ENCODE peak calls at places on chromosome 11, in ten cellular contexts. O is psoas muscle; Q is DND-41; U is effector memory CD4-positive, alpha-beta T cell; C is H9; Z is mammary epithelial cell; T is A549; E is heart right ventricle; V is breast epithelium; F is small intestine. K is an unnamed sample.
A peak's percentile ranks its signal among the peaks of the same experiment; 100 is the strongest.

GRCh38 chr11:117454564-117454917 is 126.9 kb downstream of the CEP164 start:
- DNase-seq in O (no peak), Q (no peak), U (no peak), C (no peak), Z (no peak), T (no peak), E (no peak), V (no peak), F (no peak), K (no peak)

GRCh38 chr11:65390099-65390941 is 3.9 kb downstream of the FRMD8 start:
- DNase-seq in O (no peak), Q (no peak), U (no peak), C (no peak), Z (peak; percentile 30), T (no peak), E (no peak), V (no peak), F (no peak), K (no peak)

GRCh38 chr11:110148775-110149744 is 55.9 kb downstream of the ZC3H12C start:
- DNase-seq in O (no peak), Q (no peak), U (no peak), C (no peak), Z (peak; percentile 73), T (peak; percentile 34), E (no peak), V (no peak), F (no peak), K (no peak)

GRCh38 chr11:36558511-36559413 is 9.0 kb upstream of the RAG1 start:
- DNase-seq in O (no peak), Q (no peak), U (no peak), C (no peak), Z (no peak), T (no peak), E (no peak), V (no peak), F (peak; percentile 70), K (no peak)

GRCh38 chr11:11036185-11037161 is 178.6 kb upstream of the ZBED5 start:
- DNase-seq in O (no peak), Q (peak; percentile 20), U (no peak), C (peak; percentile 60), Z (peak; percentile 62), T (peak; percentile 31), E (no peak), V (no peak), F (peak; percentile 65), K (no peak)

GRCh38 chr11:107916671-107917241 is 11.5 kb upstream of the RAB39A start:
- DNase-seq in O (no peak), Q (peak; percentile 25), U (no peak), C (peak; percentile 77), Z (no peak), T (no peak), E (no peak), V (no peak), F (no peak), K (no peak)

GRCh38 chr11:82842019-82842418 is 58.2 kb downstream of the PRCP start:
- DNase-seq in O (no peak), Q (no peak), U (no peak), C (no peak), Z (no peak), T (no peak), E (no peak), V (no peak), F (no peak), K (peak; percentile 74)

GRCh38 chr11:109783842-109784241 is 309.4 kb upstream of the ZC3H12C start:
- DNase-seq in O (no peak), Q (no peak), U (no peak), C (no peak), Z (no peak), T (no peak), E (no peak), V (no peak), F (no peak), K (no peak)

GRCh38 chr11:112345708-112346107 is 85.0 kb upstream of the PLET1 start:
- DNase-seq in O (no peak), Q (peak; percentile 28), U (no peak), C (peak; percentile 65), Z (no peak), T (no peak), E (no peak), V (no peak), F (no peak), K (no peak)

GRCh38 chr11:65163684-65164083 is 6.3 kb upstream of the SPDYC start:
- DNase-seq in O (no peak), Q (no peak), U (no peak), C (no peak), Z (no peak), T (no peak), E (no peak), V (no peak), F (no peak), K (no peak)

GRCh38 chr11:35214792-35215193 is 75.8 kb downstream of the CD44 start:
- DNase-seq in O (no peak), Q (no peak), U (no peak), C (peak; percentile 66), Z (peak; percentile 88), T (no peak), E (no peak), V (no peak), F (no peak), K (no peak)

GRCh38 chr11:123409456-123409801 is 20.6 kb upstream of the GRAMD1B start:
- DNase-seq in O (no peak), Q (no peak), U (no peak), C (no peak), Z (no peak), T (no peak), E (no peak), V (no peak), F (no peak), K (no peak)

GRCh38 chr11:73498343-73498742 is 99.6 kb downstream of the FAM168A start:
- DNase-seq in O (no peak), Q (no peak), U (no peak), C (no peak), Z (no peak), T (no peak), E (no peak), V (no peak), F (no peak), K (no peak)

GRCh38 chr11:97956904-97957303 is 1063.8 kb upstream of the CNTN5 start:
- DNase-seq in O (no peak), Q (no peak), U (no peak), C (no peak), Z (no peak), T (no peak), E (no peak), V (no peak), F (no peak), K (no peak)

GRCh38 chr11:44781697-44782096 is 54.9 kb downstream of the TSPAN18 start:
- DNase-seq in O (no peak), Q (no peak), U (no peak), C (no peak), Z (no peak), T (no peak), E (no peak), V (no peak), F (no peak), K (no peak)

GRCh38 chr11:123111465-123111864 is 49.5 kb upstream of the HSPA8 start:
- DNase-seq in O (no peak), Q (no peak), U (no peak), C (no peak), Z (peak; percentile 64), T (peak; percentile 47), E (no peak), V (no peak), F (peak; percentile 66), K (no peak)

GRCh38 chr11:76550781-76551180 is 106.0 kb downstream of the EMSY start:
- DNase-seq in O (no peak), Q (no peak), U (no peak), C (no peak), Z (no peak), T (no peak), E (no peak), V (no peak), F (no peak), K (no peak)
- H3K27ac ChIP-seq in O (no peak overlapping the region), Q (no peak overlapping the region), U (no peak overlapping the region), C (no peak overlapping the region), Z (no peak overlapping the region), T (no peak overlapping the region), E (no peak overlapping the region), V (no peak overlapping the region), F (no peak overlapping the region), K (no peak overlapping the region)

GRCh38 chr11:57407010-57407409 is 16.6 kb upstream of the PRG2 start:
- DNase-seq in O (peak; percentile 30), Q (no peak), U (no peak), C (no peak), Z (no peak), T (no peak), E (peak; percentile 43), V (no peak), F (no peak), K (no peak)
- H3K27ac ChIP-seq in O (peak overlapping the region; percentile 51), Q (no peak overlapping the region), U (no peak overlapping the region), C (no peak overlapping the region), Z (no peak overlapping the region), T (peak overlapping the region; percentile 72), E (peak overlapping the region; percentile 79), V (peak overlapping the region; percentile 69), F (no peak overlapping the region), K (no peak overlapping the region)

GRCh38 chr11:63845911-63846310 is 7.0 kb downstream of the MARK2 start:
- DNase-seq in O (no peak), Q (no peak), U (no peak), C (no peak), Z (no peak), T (no peak), E (no peak), V (no peak), F (no peak), K (no peak)
- H3K27ac ChIP-seq in O (no peak overlapping the region), Q (no peak overlapping the region), U (no peak overlapping the region), C (no peak overlapping the region), Z (no peak overlapping the region), T (peak overlapping the region; percentile 70), E (no peak overlapping the region), V (peak overlapping the region; percentile 75), F (no peak overlapping the region), K (no peak overlapping the region)

GRCh38 chr11:125055107-125055715 is 7.9 kb upstream of the SLC37A2 start:
- DNase-seq in O (no peak), Q (no peak), U (no peak), C (no peak), Z (peak; percentile 44), T (no peak), E (no peak), V (no peak), F (peak; percentile 60), K (no peak)

GRCh38 chr11:125061237-125061636 is 1.9 kb upstream of the SLC37A2 start:
- DNase-seq in O (no peak), Q (no peak), U (no peak), C (no peak), Z (no peak), T (no peak), E (no peak), V (no peak), F (no peak), K (no peak)

GRCh38 chr11:125053167-125053566 is 9.9 kb upstream of the SLC37A2 start:
- DNase-seq in O (no peak), Q (no peak), U (no peak), C (no peak), Z (peak; percentile 35), T (no peak), E (no peak), V (no peak), F (no peak), K (no peak)

GRCh38 chr11:125057370-125058060 is 5.6 kb upstream of the SLC37A2 start:
- DNase-seq in O (no peak), Q (no peak), U (no peak), C (no peak), Z (no peak), T (no peak), E (no peak), V (no peak), F (peak; percentile 43), K (no peak)

GRCh38 chr11:125056931-125057330 is 6.2 kb upstream of the SLC37A2 start:
- DNase-seq in O (no peak), Q (no peak), U (no peak), C (no peak), Z (no peak), T (no peak), E (no peak), V (no peak), F (peak; percentile 24), K (no peak)
- H3K27ac ChIP-seq in O (no peak overlapping the region), Q (no peak overlapping the region), U (no peak overlapping the region), C (no peak overlapping the region), Z (no peak overlapping the region), T (no peak overlapping the region), E (no peak overlapping the region), V (no peak overlapping the region), F (no peak overlapping the region), K (no peak overlapping the region)

K was measured in caudate nucleus.